ENCODE peak calls at places on chromosomes 6 and 20, in ten cellular contexts. One of them, this sample, is unnamed.

GRCh38 chr20:46622125-46622524 is 29.1 kb downstream of the SLC13A3 start:
- DNase-seq in cardiac muscle cell: no peak
- DNase-seq in lower lobe of right lung: no peak
- DNase-seq in brain microvascular endothelial cell: no peak
- DNase-seq in tibial artery: no peak
- DNase-seq in stomach: no peak
- DNase-seq in GM23338: peak; percentile 60
- DNase-seq in CD8-positive, alpha-beta memory T cell: no peak
- DNase-seq in retinal pigment epithelial cell: no peak
- DNase-seq in colonic mucosa: no peak
- DNase-seq in this sample: no peak

GRCh38 chr6:101803146-101803545 is 409.6 kb downstream of the GRIK2 start:
- DNase-seq in cardiac muscle cell: no peak
- DNase-seq in lower lobe of right lung: no peak
- DNase-seq in brain microvascular endothelial cell: peak; percentile 59
- DNase-seq in tibial artery: no peak
- DNase-seq in stomach: no peak
- DNase-seq in GM23338: no peak
- DNase-seq in CD8-positive, alpha-beta memory T cell: no peak
- DNase-seq in retinal pigment epithelial cell: no peak
- DNase-seq in colonic mucosa: no peak
- DNase-seq in this sample: no peak

GRCh38 chr6:126180585-126180984 is 159.3 kb upstream of the CENPW start:
- DNase-seq in cardiac muscle cell: no peak
- DNase-seq in lower lobe of right lung: no peak
- DNase-seq in brain microvascular endothelial cell: peak; percentile 93
- DNase-seq in tibial artery: no peak
- DNase-seq in stomach: no peak
- DNase-seq in GM23338: no peak
- DNase-seq in CD8-positive, alpha-beta memory T cell: no peak
- DNase-seq in retinal pigment epithelial cell: peak; percentile 75
- DNase-seq in colonic mucosa: no peak
- DNase-seq in this sample: no peak

GRCh38 chr6:19964115-19964514 is 126.9 kb downstream of the ID4 start:
- DNase-seq in cardiac muscle cell: no peak
- DNase-seq in lower lobe of right lung: no peak
- DNase-seq in brain microvascular endothelial cell: no peak
- DNase-seq in tibial artery: no peak
- DNase-seq in stomach: no peak
- DNase-seq in GM23338: no peak
- DNase-seq in CD8-positive, alpha-beta memory T cell: no peak
- DNase-seq in retinal pigment epithelial cell: no peak
- DNase-seq in colonic mucosa: no peak
- DNase-seq in this sample: no peak

GRCh38 chr6:40999498-41000070 is 39.4 kb downstream of the UNC5CL start:
- DNase-seq in cardiac muscle cell: peak; percentile 74
- DNase-seq in lower lobe of right lung: peak; percentile 66
- DNase-seq in brain microvascular endothelial cell: no peak
- DNase-seq in tibial artery: no peak
- DNase-seq in stomach: peak; percentile 69
- DNase-seq in GM23338: peak; percentile 84
- DNase-seq in CD8-positive, alpha-beta memory T cell: no peak
- DNase-seq in retinal pigment epithelial cell: no peak
- DNase-seq in colonic mucosa: peak; percentile 67
- DNase-seq in this sample: no peak

GRCh38 chr6:166364480-166364879 is 18.3 kb downstream of the MPC1 start:
- DNase-seq in cardiac muscle cell: peak; percentile 76
- DNase-seq in lower lobe of right lung: no peak
- DNase-seq in brain microvascular endothelial cell: no peak
- DNase-seq in tibial artery: peak; percentile 71
- DNase-seq in stomach: no peak
- DNase-seq in GM23338: no peak
- DNase-seq in CD8-positive, alpha-beta memory T cell: no peak
- DNase-seq in retinal pigment epithelial cell: no peak
- DNase-seq in colonic mucosa: no peak
- DNase-seq in this sample: no peak

GRCh38 chr6:42505377-42505702 is 53.6 kb upstream of the TRERF1 start:
- DNase-seq in cardiac muscle cell: no peak
- DNase-seq in lower lobe of right lung: no peak
- DNase-seq in brain microvascular endothelial cell: peak; percentile 25
- DNase-seq in tibial artery: no peak
- DNase-seq in stomach: no peak
- DNase-seq in GM23338: no peak
- DNase-seq in CD8-positive, alpha-beta memory T cell: no peak
- DNase-seq in retinal pigment epithelial cell: no peak
- DNase-seq in colonic mucosa: no peak
- DNase-seq in this sample: no peak

GRCh38 chr6:139409026-139409425 is 34.6 kb upstream of the CITED2 start:
- DNase-seq in cardiac muscle cell: no peak
- DNase-seq in lower lobe of right lung: no peak
- DNase-seq in brain microvascular endothelial cell: peak; percentile 67
- DNase-seq in tibial artery: no peak
- DNase-seq in stomach: no peak
- DNase-seq in GM23338: no peak
- DNase-seq in CD8-positive, alpha-beta memory T cell: no peak
- DNase-seq in retinal pigment epithelial cell: peak; percentile 63
- DNase-seq in colonic mucosa: no peak
- DNase-seq in this sample: no peak

DNA sequence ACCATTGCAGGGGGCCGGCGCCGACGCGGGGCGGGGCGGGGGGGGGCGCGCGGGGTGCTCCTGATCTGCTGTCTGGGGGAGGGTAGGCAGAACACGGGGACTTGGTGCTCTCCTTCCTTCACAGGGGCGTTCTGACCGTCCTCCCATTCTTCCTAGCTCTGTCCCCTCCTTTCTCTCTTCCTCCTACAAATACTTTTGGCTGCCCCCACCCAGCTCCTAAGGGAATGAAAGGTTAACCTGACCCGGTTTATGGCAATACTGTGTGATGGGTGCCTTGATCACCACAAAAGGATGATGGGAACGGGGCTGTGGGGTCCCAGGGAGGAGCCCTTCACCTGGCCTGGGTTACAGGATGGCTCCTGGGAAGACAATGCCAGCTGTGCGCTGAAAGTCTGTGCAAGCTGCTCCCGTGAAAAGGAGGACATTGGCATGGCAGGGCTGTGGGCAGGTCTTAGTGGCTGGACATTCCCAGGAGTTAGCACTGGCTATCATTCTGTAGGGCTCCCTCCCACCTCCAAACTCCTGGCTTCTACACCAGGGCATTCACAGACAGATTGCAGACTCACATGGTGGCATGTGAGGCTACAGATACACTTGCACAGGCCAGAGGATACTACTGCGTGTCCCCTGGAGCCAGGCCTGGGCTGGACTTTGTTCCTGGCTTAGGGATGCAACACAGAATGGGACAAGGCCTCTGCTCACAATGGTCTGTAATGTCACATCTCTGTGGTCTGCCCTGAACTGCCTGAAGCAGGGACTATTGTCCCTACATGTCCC is 1.9 kb upstream of the TPD52L2 start:
- DNase-seq in cardiac muscle cell: no peak
- DNase-seq in lower lobe of right lung: no peak
- DNase-seq in brain microvascular endothelial cell: no peak
- DNase-seq in tibial artery: no peak
- DNase-seq in stomach: no peak
- DNase-seq in GM23338: no peak
- DNase-seq in CD8-positive, alpha-beta memory T cell: no peak
- DNase-seq in retinal pigment epithelial cell: no peak
- DNase-seq in colonic mucosa: no peak
- DNase-seq in this sample: no peak
- H3K4me3 ChIP-seq in cardiac muscle cell: no peak overlapping the region
- H3K4me3 ChIP-seq in lower lobe of right lung: peak overlapping the region; percentile 65
- H3K4me3 ChIP-seq in brain microvascular endothelial cell: peak overlapping the region; percentile 90
- H3K4me3 ChIP-seq in tibial artery: peak overlapping the region; percentile 98
- H3K4me3 ChIP-seq in stomach: peak overlapping the region; percentile 92
- H3K4me3 ChIP-seq in GM23338: peak overlapping the region; percentile 93
- H3K4me3 ChIP-seq in CD8-positive, alpha-beta memory T cell: peak overlapping the region; percentile 79
- H3K4me3 ChIP-seq in retinal pigment epithelial cell: no peak overlapping the region
- H3K4me3 ChIP-seq in colonic mucosa: peak overlapping the region; percentile 94
- H3K4me3 ChIP-seq in this sample: peak overlapping the region; percentile 85

DNA sequence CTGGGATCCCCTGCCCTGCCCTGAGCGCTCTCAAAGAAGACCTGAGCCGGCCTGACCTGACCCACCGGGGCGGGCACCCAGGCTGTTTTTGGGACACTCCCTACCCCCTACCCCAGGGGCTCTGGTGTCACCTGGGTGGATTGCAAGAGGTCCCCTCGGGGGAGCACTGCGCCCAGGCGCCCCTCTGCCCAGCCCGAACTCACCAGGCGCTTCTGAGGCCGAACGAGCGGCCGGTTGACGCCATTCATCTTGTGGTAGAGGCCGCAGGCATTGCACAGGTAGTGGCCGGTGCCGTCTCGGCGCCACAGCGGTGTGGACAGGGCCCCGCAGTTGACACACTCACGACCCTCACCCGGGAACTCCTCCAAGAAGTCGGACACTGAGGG is 2.6 kb downstream of the GATA5 start:
- DNase-seq in cardiac muscle cell: no peak
- DNase-seq in lower lobe of right lung: no peak
- DNase-seq in brain microvascular endothelial cell: no peak
- DNase-seq in tibial artery: no peak
- DNase-seq in stomach: peak; percentile 39
- DNase-seq in GM23338: no peak
- DNase-seq in CD8-positive, alpha-beta memory T cell: no peak
- DNase-seq in retinal pigment epithelial cell: no peak
- DNase-seq in colonic mucosa: no peak
- DNase-seq in this sample: no peak
- H3K4me3 ChIP-seq in cardiac muscle cell: peak overlapping the region; percentile 63
- H3K4me3 ChIP-seq in lower lobe of right lung: peak overlapping the region; percentile 11
- H3K4me3 ChIP-seq in brain microvascular endothelial cell: no peak overlapping the region
- H3K4me3 ChIP-seq in tibial artery: no peak overlapping the region
- H3K4me3 ChIP-seq in stomach: peak overlapping the region; percentile 48
- H3K4me3 ChIP-seq in GM23338: no peak overlapping the region
- H3K4me3 ChIP-seq in CD8-positive, alpha-beta memory T cell: no peak overlapping the region
- H3K4me3 ChIP-seq in retinal pigment epithelial cell: no peak overlapping the region
- H3K4me3 ChIP-seq in colonic mucosa: no peak overlapping the region
- H3K4me3 ChIP-seq in this sample: no peak overlapping the region

DNA sequence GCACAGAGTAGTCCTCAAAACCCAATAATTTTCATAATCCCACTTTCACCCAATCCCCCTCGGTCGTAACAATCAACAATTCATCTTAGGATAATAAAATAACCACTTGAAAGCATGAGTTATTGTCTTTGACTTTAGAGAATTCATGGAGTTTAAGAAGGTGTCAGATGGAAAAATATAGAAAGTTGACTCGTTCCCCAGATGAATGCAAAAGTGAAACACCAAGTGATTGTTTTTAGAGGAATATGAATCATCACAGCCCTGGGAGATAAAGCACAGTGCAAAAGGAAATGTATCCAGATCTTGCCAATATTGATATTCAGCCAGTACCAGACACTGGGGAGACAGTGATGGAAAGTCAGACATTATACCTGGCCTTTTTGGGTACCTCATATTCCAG is 860.5 kb downstream of the DHX35 start:
- DNase-seq in cardiac muscle cell: no peak
- DNase-seq in lower lobe of right lung: no peak
- DNase-seq in brain microvascular endothelial cell: peak; percentile 57
- DNase-seq in tibial artery: no peak
- DNase-seq in stomach: no peak
- DNase-seq in GM23338: no peak
- DNase-seq in CD8-positive, alpha-beta memory T cell: no peak
- DNase-seq in retinal pigment epithelial cell: no peak
- DNase-seq in colonic mucosa: no peak
- DNase-seq in this sample: no peak
- H3K4me3 ChIP-seq in cardiac muscle cell: no peak overlapping the region
- H3K4me3 ChIP-seq in lower lobe of right lung: no peak overlapping the region
- H3K4me3 ChIP-seq in brain microvascular endothelial cell: no peak overlapping the region
- H3K4me3 ChIP-seq in tibial artery: no peak overlapping the region
- H3K4me3 ChIP-seq in stomach: no peak overlapping the region
- H3K4me3 ChIP-seq in GM23338: no peak overlapping the region
- H3K4me3 ChIP-seq in CD8-positive, alpha-beta memory T cell: no peak overlapping the region
- H3K4me3 ChIP-seq in retinal pigment epithelial cell: no peak overlapping the region
- H3K4me3 ChIP-seq in colonic mucosa: no peak overlapping the region
- H3K4me3 ChIP-seq in this sample: no peak overlapping the region

GRCh38 chr6:26029857-26030653 is 57.2 kb upstream of the HFE start:
- DNase-seq in cardiac muscle cell: no peak
- DNase-seq in lower lobe of right lung: no peak
- DNase-seq in brain microvascular endothelial cell: no peak
- DNase-seq in tibial artery: no peak
- DNase-seq in stomach: no peak
- DNase-seq in GM23338: no peak
- DNase-seq in CD8-positive, alpha-beta memory T cell: no peak
- DNase-seq in retinal pigment epithelial cell: no peak
- DNase-seq in colonic mucosa: no peak
- DNase-seq in this sample: no peak
- H3K4me3 ChIP-seq in cardiac muscle cell: peak overlapping the region; percentile 47
- H3K4me3 ChIP-seq in lower lobe of right lung: no peak overlapping the region
- H3K4me3 ChIP-seq in brain microvascular endothelial cell: no peak overlapping the region
- H3K4me3 ChIP-seq in tibial artery: no peak overlapping the region
- H3K4me3 ChIP-seq in stomach: no peak overlapping the region
- H3K4me3 ChIP-seq in GM23338: peak overlapping the region; percentile 69
- H3K4me3 ChIP-seq in CD8-positive, alpha-beta memory T cell: no peak overlapping the region
- H3K4me3 ChIP-seq in retinal pigment epithelial cell: no peak overlapping the region
- H3K4me3 ChIP-seq in colonic mucosa: no peak overlapping the region
- H3K4me3 ChIP-seq in this sample: no peak overlapping the region

DNA sequence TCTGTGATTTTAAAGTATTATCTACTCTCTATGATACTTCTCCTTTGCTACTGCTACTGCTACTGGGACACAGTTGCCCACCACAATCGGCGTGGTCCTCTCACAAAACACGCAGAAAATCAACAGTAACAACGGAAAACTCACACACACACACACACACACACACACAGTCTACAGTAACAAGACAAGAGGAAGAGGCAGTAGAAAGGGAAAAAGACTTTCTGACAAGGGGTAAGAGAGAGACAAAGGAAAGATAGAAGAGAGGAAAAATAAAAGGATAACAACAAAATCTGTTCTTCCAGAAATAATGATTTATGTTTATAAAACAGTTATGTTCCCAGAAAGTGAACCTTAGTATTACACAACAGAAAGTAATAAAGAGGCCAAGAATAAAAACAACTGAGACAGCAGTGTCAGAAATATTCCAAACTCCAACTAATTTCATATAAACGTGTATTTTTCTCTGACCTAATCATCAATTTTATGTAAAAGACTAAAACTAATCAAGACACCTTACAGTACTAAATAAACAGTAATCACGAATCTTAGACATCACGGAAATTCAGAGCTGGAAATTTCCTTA is 2.9 kb downstream of the RANBP9 start:
- DNase-seq in cardiac muscle cell: no peak
- DNase-seq in lower lobe of right lung: no peak
- DNase-seq in brain microvascular endothelial cell: no peak
- DNase-seq in tibial artery: no peak
- DNase-seq in stomach: no peak
- DNase-seq in GM23338: no peak
- DNase-seq in CD8-positive, alpha-beta memory T cell: no peak
- DNase-seq in retinal pigment epithelial cell: no peak
- DNase-seq in colonic mucosa: no peak
- DNase-seq in this sample: no peak
- H3K4me3 ChIP-seq in cardiac muscle cell: peak overlapping the region; percentile 65
- H3K4me3 ChIP-seq in lower lobe of right lung: peak overlapping the region; percentile 85
- H3K4me3 ChIP-seq in brain microvascular endothelial cell: peak overlapping the region; percentile 82
- H3K4me3 ChIP-seq in tibial artery: peak overlapping the region; percentile 76
- H3K4me3 ChIP-seq in stomach: peak overlapping the region; percentile 87
- H3K4me3 ChIP-seq in GM23338: peak overlapping the region; percentile 89
- H3K4me3 ChIP-seq in CD8-positive, alpha-beta memory T cell: peak overlapping the region; percentile 57
- H3K4me3 ChIP-seq in retinal pigment epithelial cell: peak overlapping the region; percentile 66
- H3K4me3 ChIP-seq in colonic mucosa: peak overlapping the region; percentile 87
- H3K4me3 ChIP-seq in this sample: peak overlapping the region; percentile 89

This sample was measured in LNCaP clone FGC.